ENCODE peak calls at places on chromosomes 4 and X, in six cellular contexts. G is adipocyte; V is small intestine; Z is heart right ventricle; A is heart left ventricle; T is CD4-positive, alpha-beta T cell. R is an unnamed sample.

GRCh38 chr4:52983563-52984303 is 121.6 kb downstream of the RASL11B start:
- DNase-seq in G (peak; percentile 93), V (peak; percentile 75), Z (peak; percentile 45), A (no peak), T (no peak), R (no peak)

GRCh38 chrX:13658602-13659001 is 5.7 kb downstream of the TCEANC start:
- DNase-seq in G (peak; percentile 82), V (peak; percentile 55), Z (peak; percentile 11), A (no peak), T (no peak), R (no peak)

GRCh38 chrX:130523460-130524394 is 121.9 kb downstream of the RBMX2 start:
- DNase-seq in G (peak; percentile 59), V (no peak), Z (peak; percentile 16), A (peak; percentile 53), T (no peak), R (no peak)

GRCh38 chr4:183289688-183290087 is 30.4 kb downstream of the CLDN22 start:
- DNase-seq in G (no peak), V (no peak), Z (no peak), A (no peak), T (no peak), R (no peak)

GRCh38 chr4:8657381-8657776 is 64.8 kb downstream of the CPZ start:
- DNase-seq in G (no peak), V (no peak), Z (no peak), A (no peak), T (no peak), R (peak; percentile 24)

GRCh38 chr4:24747234-24747975 is 48.0 kb upstream of the SOD3 start:
- DNase-seq in G (no peak), V (no peak), Z (no peak), A (no peak), T (no peak), R (no peak)

GRCh38 chrX:39112143-39112542 is 310.9 kb downstream of the MID1IP1 start:
- DNase-seq in G (no peak), V (no peak), Z (no peak), A (no peak), T (no peak), R (no peak)

GRCh38 chrX:47583240-47583861 is 1.1 kb downstream of the TIMP1 start:
- DNase-seq in G (no peak), V (no peak), Z (no peak), A (no peak), T (no peak), R (no peak)

GRCh38 chr4:156598138-156598681 is 373.4 kb downstream of the PDGFC start:
- DNase-seq in G (peak; percentile 44), V (no peak), Z (no peak), A (peak; percentile 55), T (no peak), R (no peak)

GRCh38 chr4:77877771-77878170 is 15.1 kb downstream of the MRPL1 start:
- DNase-seq in G (no peak), V (no peak), Z (no peak), A (no peak), T (no peak), R (no peak)

GRCh38 chr4:7988437-7988836 is 48.8 kb upstream of the AFAP1 start:
- DNase-seq in G (peak; percentile 48), V (no peak), Z (no peak), A (no peak), T (no peak), R (no peak)

GRCh38 chr4:130214268-130214667 is 1118.3 kb downstream of the C4orf33 start:
- DNase-seq in G (no peak), V (no peak), Z (no peak), A (no peak), T (no peak), R (no peak)

GRCh38 chr4:83771113-83771705 is 235.3 kb downstream of the GPAT3 start:
- DNase-seq in G (peak; percentile 74), V (peak; percentile 14), Z (peak; percentile 10), A (no peak), T (no peak), R (no peak)

GRCh38 chr4:183377491-183377890 is 55.3 kb upstream of the CLDN24 start:
- DNase-seq in G (no peak), V (no peak), Z (no peak), A (no peak), T (no peak), R (no peak)

GRCh38 chr4:108795733-108796132 is 32.9 kb upstream of the ETNPPL start:
- DNase-seq in G (no peak), V (no peak), Z (no peak), A (no peak), T (no peak), R (no peak)

GRCh38 chrX:68826113-68826980 is 2.5 kb upstream of the EFNB1 start:
- DNase-seq in G (no peak), V (no peak), Z (no peak), A (no peak), T (no peak), R (no peak)

GRCh38 chrX:28586891-28587635 is at the start of gene IL1RAPL1:
- DNase-seq in G (peak; percentile 73), V (peak; percentile 0), Z (no peak), A (no peak), T (no peak), R (no peak)

GRCh38 chr4:47741200-47741599 is 96.7 kb downstream of the CORIN start:
- DNase-seq in G (peak; percentile 13), V (no peak), Z (no peak), A (no peak), T (no peak), R (no peak)

GRCh38 chr4:99404595-99405287 is 30.4 kb downstream of the ADH7 start:
- DNase-seq in G (peak; percentile 75), V (peak; percentile 36), Z (no peak), A (no peak), T (no peak), R (no peak)

GRCh38 chrX:153727108-153727931 is 2.7 kb downstream of the ABCD1 start:
- DNase-seq in G (peak; percentile 31), V (peak; percentile 59), Z (peak; percentile 50), A (peak; percentile 76), T (no peak), R (peak; percentile 17)

GRCh38 chrX:72236841-72237240 is 2.0 kb downstream of the ERCC6L start:
- DNase-seq in G (no peak), V (no peak), Z (no peak), A (no peak), T (no peak), R (no peak)

GRCh38 chrX:129779747-129780146 is at the start of gene SASH3:
- DNase-seq in G (no peak), V (peak; percentile 48), Z (peak; percentile 26), A (peak; percentile 77), T (peak; percentile 64), R (peak; percentile 92)

GRCh38 chr4:145920205-145920604 is 18.4 kb downstream of the ZNF827 start:
- DNase-seq in G (peak; percentile 90), V (no peak), Z (no peak), A (no peak), T (no peak), R (no peak)

GRCh38 chrX:153984351-153985178 is 12.0 kb downstream of the TMEM187 start:
- DNase-seq in G (no peak), V (no peak), Z (no peak), A (no peak), T (no peak), R (no peak)

GRCh38 chr4:137956256-137956655 is 285.9 kb downstream of the SLC7A11 start:
- DNase-seq in G (peak; percentile 15), V (no peak), Z (no peak), A (no peak), T (no peak), R (no peak)

GRCh38 chr4:70722199-70722791 is 531 bp downstream of the RUFY3 start:
- DNase-seq in G (peak; percentile 62), V (no peak), Z (no peak), A (no peak), T (peak; percentile 19), R (no peak)

GRCh38 chr4:36255575-36255974 is 11.3 kb upstream of the ARAP2 start:
- DNase-seq in G (no peak), V (peak; percentile 66), Z (no peak), A (no peak), T (peak; percentile 27), R (no peak)

DNA sequence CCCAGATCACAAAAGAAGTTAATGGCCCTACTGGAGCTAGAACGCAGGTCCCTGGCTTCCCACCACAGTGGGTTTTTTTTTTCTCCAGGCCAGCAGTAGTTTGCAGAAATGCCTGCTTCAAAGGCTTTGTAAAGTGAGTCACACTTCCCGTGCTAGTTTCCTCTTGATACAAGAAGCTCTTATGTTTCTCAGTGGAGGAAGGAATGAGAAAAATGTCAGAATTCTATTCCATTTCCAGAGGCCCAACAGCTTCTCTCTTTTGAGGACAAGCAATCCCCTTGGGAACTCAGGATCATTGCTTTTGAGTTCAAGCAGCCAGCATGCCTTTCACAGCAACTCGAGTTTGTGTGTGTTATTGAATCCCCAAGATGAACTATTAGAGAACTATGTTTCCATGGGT is 134.3 kb downstream of the GUCY2F start:
- DNase-seq in G (peak; percentile 87), V (no peak), Z (no peak), A (no peak), T (no peak), R (no peak)
- H3K27me3 ChIP-seq in G (peaks cover 59% of the 10 kb centered on the region), V (no peaks in the 10 kb centered on the region), Z (no peaks in the 10 kb centered on the region), A (no peaks in the 10 kb centered on the region), T (no peaks in the 10 kb centered on the region), R (no peaks in the 10 kb centered on the region)

DNA sequence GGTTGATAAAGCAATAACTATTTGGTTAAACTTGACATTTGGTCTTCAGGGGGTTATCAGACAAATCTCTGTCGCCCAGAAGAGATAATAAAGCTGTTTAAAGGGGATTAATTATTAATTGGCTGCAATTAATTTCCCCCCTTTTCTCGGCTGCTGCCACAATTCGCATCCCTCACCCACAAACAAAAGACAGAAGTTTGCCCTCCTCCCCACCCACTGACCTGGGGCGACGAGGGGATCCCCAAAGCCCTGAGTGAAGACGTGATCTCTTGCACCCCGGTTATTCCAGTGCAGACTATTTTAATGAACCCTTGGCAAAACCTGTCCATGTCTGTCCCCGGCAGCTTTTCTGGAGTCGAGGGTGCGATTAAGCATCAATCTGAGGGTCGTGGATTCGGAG is 55.7 kb upstream of the TMEM33 start:
- DNase-seq in G (no peak), V (no peak), Z (no peak), A (no peak), T (no peak), R (no peak)
- H3K27me3 ChIP-seq in G (peaks cover 94% of the 10 kb centered on the region), V (peaks cover 53% of the 10 kb centered on the region), Z (peaks cover 98% of the 10 kb centered on the region), A (peaks cover 82% of the 10 kb centered on the region), T (peaks cover 76% of the 10 kb centered on the region), R (peaks cover 47% of the 10 kb centered on the region)

GRCh38 chrX:85620466-85620865 is 241.0 kb upstream of the POF1B start:
- DNase-seq in G (no peak), V (no peak), Z (no peak), A (no peak), T (no peak), R (no peak)

GRCh38 chrX:85622635-85623034 is 243.2 kb upstream of the POF1B start:
- DNase-seq in G (no peak), V (no peak), Z (no peak), A (no peak), T (no peak), R (no peak)

DNA sequence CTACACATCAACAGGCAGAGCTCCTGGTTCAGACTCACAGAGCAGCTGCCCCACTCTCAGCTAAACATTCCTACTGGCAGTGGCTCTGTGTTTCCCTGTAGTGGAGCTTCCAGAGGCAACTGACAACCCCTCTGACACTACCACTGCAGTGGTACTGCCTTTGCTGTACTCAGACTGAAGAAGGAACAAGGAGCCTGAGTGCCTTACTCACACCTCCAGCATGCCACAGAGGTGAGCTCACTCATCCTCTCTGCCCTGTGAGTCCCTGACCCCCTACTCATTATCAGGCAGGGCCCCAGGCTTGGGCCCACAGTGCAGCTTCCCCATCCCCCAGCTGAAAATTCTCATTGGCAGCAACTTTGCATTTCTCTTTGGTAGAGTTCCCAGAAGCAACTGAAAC is 240.5 kb upstream of the POF1B start:
- DNase-seq in G (no peak), V (no peak), Z (no peak), A (no peak), T (no peak), R (no peak)
- H3K27me3 ChIP-seq in G (peaks cover 7% of the 10 kb centered on the region), V (no peaks in the 10 kb centered on the region), Z (no peaks in the 10 kb centered on the region), A (no peaks in the 10 kb centered on the region), T (no peaks in the 10 kb centered on the region), R (no peaks in the 10 kb centered on the region)

GRCh38 chrX:124902953-124903352 is 416.7 kb upstream of the TEX13C start:
- DNase-seq in G (no peak), V (no peak), Z (no peak), A (no peak), T (no peak), R (no peak)
- H3K27me3 ChIP-seq in G (no peaks in the 10 kb centered on the region), V (no peaks in the 10 kb centered on the region), Z (no peaks in the 10 kb centered on the region), A (no peaks in the 10 kb centered on the region), T (no peaks in the 10 kb centered on the region), R (no peaks in the 10 kb centered on the region)

R was measured in Peyer's patch.